ENCODE peak calls at places on chromosome 15, in ten cellular contexts. One of them, this sample, is unnamed.

GRCh38 chr15:40087991-40088928 is 20.4 kb downstream of the BMF start:
- DNase-seq in AG10803: no peak
- DNase-seq in foreskin fibroblast: no peak
- DNase-seq in SK-N-SH: peak; percentile 26
- DNase-seq in left lung: no peak
- DNase-seq in adrenal gland: no peak
- DNase-seq in CD8-positive, alpha-beta T cell: no peak
- DNase-seq in GM12865: no peak
- DNase-seq in pancreas: no peak
- DNase-seq in fibroblast of villous mesenchyme: no peak
- DNase-seq in this sample: no peak

GRCh38 chr15:25183581-25184330 is 229.0 kb downstream of the SNRPN start:
- DNase-seq in fibroblast of villous mesenchyme: no peak
- DNase-seq in CD8-positive, alpha-beta T cell: no peak
- DNase-seq in adrenal gland: no peak
- DNase-seq in SK-N-SH: no peak
- DNase-seq in AG10803: no peak
- DNase-seq in foreskin fibroblast: no peak
- DNase-seq in pancreas: no peak
- DNase-seq in GM12865: no peak
- DNase-seq in left lung: peak; percentile 21
- DNase-seq in this sample: no peak

GRCh38 chr15:79431636-79432344 is at the start of gene MINAR1:
- DNase-seq in SK-N-SH: peak; percentile 84
- DNase-seq in fibroblast of villous mesenchyme: peak; percentile 39
- DNase-seq in foreskin fibroblast: peak; percentile 42
- DNase-seq in pancreas: peak; percentile 37
- DNase-seq in AG10803: peak; percentile 50
- DNase-seq in left lung: no peak
- DNase-seq in adrenal gland: peak; percentile 32
- DNase-seq in GM12865: no peak
- DNase-seq in CD8-positive, alpha-beta T cell: no peak
- DNase-seq in this sample: no peak

GRCh38 chr15:52343831-52344230 is 48.2 kb upstream of the MYO5C start:
- DNase-seq in adrenal gland: no peak
- DNase-seq in left lung: no peak
- DNase-seq in foreskin fibroblast: peak; percentile 34
- DNase-seq in fibroblast of villous mesenchyme: peak; percentile 11
- DNase-seq in GM12865: no peak
- DNase-seq in SK-N-SH: no peak
- DNase-seq in CD8-positive, alpha-beta T cell: no peak
- DNase-seq in AG10803: peak; percentile 62
- DNase-seq in pancreas: no peak
- DNase-seq in this sample: no peak

GRCh38 chr15:64667736-64668161 is 107.6 kb downstream of the RBPMS2 start:
- DNase-seq in GM12865: no peak
- DNase-seq in left lung: no peak
- DNase-seq in SK-N-SH: no peak
- DNase-seq in adrenal gland: no peak
- DNase-seq in fibroblast of villous mesenchyme: no peak
- DNase-seq in AG10803: peak; percentile 60
- DNase-seq in CD8-positive, alpha-beta T cell: no peak
- DNase-seq in foreskin fibroblast: no peak
- DNase-seq in pancreas: no peak
- DNase-seq in this sample: no peak

GRCh38 chr15:83053151-83053550 is 13.9 kb downstream of the BTBD1 start:
- DNase-seq in adrenal gland: no peak
- DNase-seq in AG10803: peak; percentile 72
- DNase-seq in CD8-positive, alpha-beta T cell: no peak
- DNase-seq in pancreas: no peak
- DNase-seq in GM12865: no peak
- DNase-seq in fibroblast of villous mesenchyme: peak; percentile 67
- DNase-seq in SK-N-SH: no peak
- DNase-seq in foreskin fibroblast: peak; percentile 72
- DNase-seq in left lung: no peak
- DNase-seq in this sample: no peak

GRCh38 chr15:65092911-65093792 is 16.6 kb downstream of the KBTBD13 start:
- DNase-seq in foreskin fibroblast: no peak
- DNase-seq in GM12865: no peak
- DNase-seq in pancreas: no peak
- DNase-seq in left lung: no peak
- DNase-seq in adrenal gland: no peak
- DNase-seq in SK-N-SH: no peak
- DNase-seq in fibroblast of villous mesenchyme: no peak
- DNase-seq in CD8-positive, alpha-beta T cell: no peak
- DNase-seq in AG10803: no peak
- DNase-seq in this sample: no peak

GRCh38 chr15:77474987-77475385 is 54.3 kb downstream of the HMG20A start:
- DNase-seq in left lung: no peak
- DNase-seq in fibroblast of villous mesenchyme: no peak
- DNase-seq in pancreas: no peak
- DNase-seq in GM12865: no peak
- DNase-seq in CD8-positive, alpha-beta T cell: no peak
- DNase-seq in AG10803: no peak
- DNase-seq in SK-N-SH: no peak
- DNase-seq in adrenal gland: no peak
- DNase-seq in foreskin fibroblast: no peak
- DNase-seq in this sample: no peak

GRCh38 chr15:36831915-36832310 is 252.5 kb downstream of the CDIN1 start:
- DNase-seq in pancreas: no peak
- DNase-seq in CD8-positive, alpha-beta T cell: no peak
- DNase-seq in fibroblast of villous mesenchyme: no peak
- DNase-seq in SK-N-SH: no peak
- DNase-seq in GM12865: peak; percentile 64
- DNase-seq in left lung: no peak
- DNase-seq in foreskin fibroblast: no peak
- DNase-seq in adrenal gland: no peak
- DNase-seq in AG10803: no peak
- DNase-seq in this sample: no peak

GRCh38 chr15:34514251-34514760 is 69.1 kb downstream of the GOLGA8B start:
- DNase-seq in SK-N-SH: peak; percentile 79
- DNase-seq in AG10803: peak; percentile 15
- DNase-seq in CD8-positive, alpha-beta T cell: peak; percentile 16
- DNase-seq in fibroblast of villous mesenchyme: peak; percentile 29
- DNase-seq in left lung: no peak
- DNase-seq in GM12865: peak; percentile 23
- DNase-seq in foreskin fibroblast: peak; percentile 16
- DNase-seq in adrenal gland: no peak
- DNase-seq in pancreas: peak; percentile 4
- DNase-seq in this sample: no peak

GRCh38 chr15:52636459-52636858 is 42.7 kb downstream of the ATOSA start:
- DNase-seq in foreskin fibroblast: no peak
- DNase-seq in GM12865: no peak
- DNase-seq in pancreas: no peak
- DNase-seq in left lung: no peak
- DNase-seq in SK-N-SH: no peak
- DNase-seq in fibroblast of villous mesenchyme: no peak
- DNase-seq in CD8-positive, alpha-beta T cell: no peak
- DNase-seq in AG10803: no peak
- DNase-seq in adrenal gland: no peak
- DNase-seq in this sample: no peak

GRCh38 chr15:68042855-68043222 is 11.3 kb upstream of the PIAS1 start:
- DNase-seq in pancreas: no peak
- DNase-seq in AG10803: no peak
- DNase-seq in SK-N-SH: no peak
- DNase-seq in CD8-positive, alpha-beta T cell: no peak
- DNase-seq in GM12865: no peak
- DNase-seq in left lung: no peak
- DNase-seq in adrenal gland: no peak
- DNase-seq in foreskin fibroblast: no peak
- DNase-seq in fibroblast of villous mesenchyme: no peak
- DNase-seq in this sample: no peak
- H3K4me3 ChIP-seq in pancreas: no peak overlapping the region
- H3K4me3 ChIP-seq in AG10803: no peak overlapping the region
- H3K4me3 ChIP-seq in SK-N-SH: no peak overlapping the region
- H3K4me3 ChIP-seq in CD8-positive, alpha-beta T cell: no peak overlapping the region
- H3K4me3 ChIP-seq in GM12865: no peak overlapping the region
- H3K4me3 ChIP-seq in left lung: no peak overlapping the region
- H3K4me3 ChIP-seq in adrenal gland: no peak overlapping the region
- H3K4me3 ChIP-seq in foreskin fibroblast: no peak overlapping the region
- H3K4me3 ChIP-seq in fibroblast of villous mesenchyme: no peak overlapping the region
- H3K4me3 ChIP-seq in this sample: no peak overlapping the region

DNA sequence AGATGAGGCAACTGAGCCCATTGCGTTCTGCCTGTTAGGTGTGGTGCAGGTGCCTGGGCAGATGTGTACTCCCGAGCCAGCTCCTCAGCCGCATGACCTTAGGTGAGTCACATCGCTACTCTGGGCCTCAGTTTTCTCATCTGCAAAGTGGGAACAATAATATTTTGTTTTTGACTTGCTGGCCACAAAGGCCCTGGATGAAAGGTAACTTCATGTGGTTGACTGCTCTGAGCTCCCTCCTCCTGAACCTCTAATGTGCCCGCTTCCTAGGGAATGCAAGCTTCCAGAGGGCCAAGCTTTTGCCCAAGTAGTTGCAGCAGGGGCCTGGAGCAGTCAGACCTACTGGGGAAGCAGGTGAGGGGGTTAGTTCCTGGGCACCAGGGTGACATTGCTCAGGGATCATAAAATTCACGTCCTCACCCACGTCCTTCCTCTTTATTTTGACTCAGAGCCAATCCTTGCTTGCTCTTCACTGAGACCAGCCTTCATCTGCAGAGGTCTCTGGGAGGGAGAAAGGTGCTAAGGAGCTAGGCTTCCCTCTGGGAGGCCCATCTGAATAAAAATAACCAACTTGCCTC is 149.0 kb upstream of the TLE3 start:
- DNase-seq in AG10803: no peak
- DNase-seq in foreskin fibroblast: no peak
- DNase-seq in CD8-positive, alpha-beta T cell: no peak
- DNase-seq in adrenal gland: no peak
- DNase-seq in fibroblast of villous mesenchyme: no peak
- DNase-seq in GM12865: no peak
- DNase-seq in SK-N-SH: no peak
- DNase-seq in pancreas: no peak
- DNase-seq in left lung: no peak
- DNase-seq in this sample: no peak
- H3K4me3 ChIP-seq in AG10803: no peak overlapping the region
- H3K4me3 ChIP-seq in foreskin fibroblast: no peak overlapping the region
- H3K4me3 ChIP-seq in CD8-positive, alpha-beta T cell: no peak overlapping the region
- H3K4me3 ChIP-seq in adrenal gland: no peak overlapping the region
- H3K4me3 ChIP-seq in fibroblast of villous mesenchyme: no peak overlapping the region
- H3K4me3 ChIP-seq in GM12865: no peak overlapping the region
- H3K4me3 ChIP-seq in SK-N-SH: no peak overlapping the region
- H3K4me3 ChIP-seq in pancreas: no peak overlapping the region
- H3K4me3 ChIP-seq in left lung: no peak overlapping the region
- H3K4me3 ChIP-seq in this sample: no peak overlapping the region

GRCh38 chr15:43516801-43517353 is 531 bp upstream of the MAP1A start:
- DNase-seq in adrenal gland: no peak
- DNase-seq in CD8-positive, alpha-beta T cell: no peak
- DNase-seq in fibroblast of villous mesenchyme: peak; percentile 45
- DNase-seq in AG10803: peak; percentile 77
- DNase-seq in GM12865: no peak
- DNase-seq in left lung: no peak
- DNase-seq in foreskin fibroblast: no peak
- DNase-seq in pancreas: no peak
- DNase-seq in SK-N-SH: peak; percentile 45
- DNase-seq in this sample: no peak

GRCh38 chr15:43517354-43518072 is at the start of gene MAP1A:
- DNase-seq in AG10803: peak; percentile 72
- DNase-seq in foreskin fibroblast: no peak
- DNase-seq in pancreas: no peak
- DNase-seq in CD8-positive, alpha-beta T cell: no peak
- DNase-seq in fibroblast of villous mesenchyme: peak; percentile 64
- DNase-seq in SK-N-SH: peak; percentile 89
- DNase-seq in GM12865: no peak
- DNase-seq in left lung: no peak
- DNase-seq in adrenal gland: no peak
- DNase-seq in this sample: no peak

GRCh38 chr15:43514241-43515057 is 3.0 kb upstream of the MAP1A start:
- DNase-seq in pancreas: no peak
- DNase-seq in SK-N-SH: peak; percentile 57
- DNase-seq in GM12865: peak; percentile 27
- DNase-seq in CD8-positive, alpha-beta T cell: peak; percentile 20
- DNase-seq in adrenal gland: no peak
- DNase-seq in fibroblast of villous mesenchyme: peak; percentile 49
- DNase-seq in AG10803: peak; percentile 48
- DNase-seq in left lung: no peak
- DNase-seq in foreskin fibroblast: no peak
- DNase-seq in this sample: no peak

GRCh38 chr15:43516185-43516584 is 1.2 kb upstream of the MAP1A start:
- DNase-seq in SK-N-SH: no peak
- DNase-seq in foreskin fibroblast: peak; percentile 81
- DNase-seq in GM12865: no peak
- DNase-seq in fibroblast of villous mesenchyme: no peak
- DNase-seq in left lung: no peak
- DNase-seq in pancreas: no peak
- DNase-seq in CD8-positive, alpha-beta T cell: no peak
- DNase-seq in adrenal gland: peak; percentile 40
- DNase-seq in AG10803: peak; percentile 80
- DNase-seq in this sample: no peak

GRCh38 chr15:43515731-43516130 is 1.7 kb upstream of the MAP1A start:
- DNase-seq in GM12865: no peak
- DNase-seq in adrenal gland: no peak
- DNase-seq in CD8-positive, alpha-beta T cell: no peak
- DNase-seq in fibroblast of villous mesenchyme: no peak
- DNase-seq in AG10803: no peak
- DNase-seq in left lung: no peak
- DNase-seq in SK-N-SH: no peak
- DNase-seq in pancreas: no peak
- DNase-seq in foreskin fibroblast: no peak
- DNase-seq in this sample: no peak
- H3K4me3 ChIP-seq in GM12865: no peak overlapping the region
- H3K4me3 ChIP-seq in adrenal gland: no peak overlapping the region
- H3K4me3 ChIP-seq in CD8-positive, alpha-beta T cell: no peak overlapping the region
- H3K4me3 ChIP-seq in fibroblast of villous mesenchyme: no peak overlapping the region
- H3K4me3 ChIP-seq in AG10803: peak overlapping the region; percentile 98
- H3K4me3 ChIP-seq in left lung: no peak overlapping the region
- H3K4me3 ChIP-seq in SK-N-SH: no peak overlapping the region
- H3K4me3 ChIP-seq in pancreas: no peak overlapping the region
- H3K4me3 ChIP-seq in foreskin fibroblast: no peak overlapping the region
- H3K4me3 ChIP-seq in this sample: no peak overlapping the region

GRCh38 chr15:44075535-44075934 is 119.5 kb downstream of the FRMD5 start:
- DNase-seq in AG10803: peak; percentile 32
- DNase-seq in left lung: no peak
- DNase-seq in SK-N-SH: no peak
- DNase-seq in fibroblast of villous mesenchyme: no peak
- DNase-seq in pancreas: no peak
- DNase-seq in CD8-positive, alpha-beta T cell: no peak
- DNase-seq in foreskin fibroblast: no peak
- DNase-seq in GM12865: no peak
- DNase-seq in adrenal gland: no peak
- DNase-seq in this sample: no peak
- H3K4me3 ChIP-seq in AG10803: no peak overlapping the region
- H3K4me3 ChIP-seq in left lung: no peak overlapping the region
- H3K4me3 ChIP-seq in SK-N-SH: no peak overlapping the region
- H3K4me3 ChIP-seq in fibroblast of villous mesenchyme: no peak overlapping the region
- H3K4me3 ChIP-seq in pancreas: no peak overlapping the region
- H3K4me3 ChIP-seq in CD8-positive, alpha-beta T cell: no peak overlapping the region
- H3K4me3 ChIP-seq in foreskin fibroblast: no peak overlapping the region
- H3K4me3 ChIP-seq in GM12865: no peak overlapping the region
- H3K4me3 ChIP-seq in adrenal gland: no peak overlapping the region
- H3K4me3 ChIP-seq in this sample: no peak overlapping the region

GRCh38 chr15:58139631-58140522 is 1.7 kb downstream of the AQP9 start:
- DNase-seq in foreskin fibroblast: peak; percentile 42
- DNase-seq in adrenal gland: no peak
- DNase-seq in CD8-positive, alpha-beta T cell: no peak
- DNase-seq in fibroblast of villous mesenchyme: peak; percentile 18
- DNase-seq in GM12865: no peak
- DNase-seq in AG10803: peak; percentile 82
- DNase-seq in left lung: no peak
- DNase-seq in SK-N-SH: no peak
- DNase-seq in pancreas: no peak
- DNase-seq in this sample: no peak
- H3K4me3 ChIP-seq in foreskin fibroblast: no peak overlapping the region
- H3K4me3 ChIP-seq in adrenal gland: no peak overlapping the region
- H3K4me3 ChIP-seq in CD8-positive, alpha-beta T cell: no peak overlapping the region
- H3K4me3 ChIP-seq in fibroblast of villous mesenchyme: no peak overlapping the region
- H3K4me3 ChIP-seq in GM12865: no peak overlapping the region
- H3K4me3 ChIP-seq in AG10803: no peak overlapping the region
- H3K4me3 ChIP-seq in left lung: no peak overlapping the region
- H3K4me3 ChIP-seq in SK-N-SH: no peak overlapping the region
- H3K4me3 ChIP-seq in pancreas: no peak overlapping the region
- H3K4me3 ChIP-seq in this sample: no peak overlapping the region

This sample was measured in breast epithelium.